ENCODE peak calls at places on chromosomes 11 and 22, in seven cellular contexts. P is Calu3, A is left lobe of liver, E is iPS-NIHi11, F is Peyer's patch, T is cardiac muscle cell, G is heart right ventricle. S is an unnamed sample.

GRCh38 chr11:102733232-102733875 is 8.6 kb upstream of the MMP8 start:
- DNase-seq in F (peak), T (peak), G (peak), E (peak), P (peak), A (peak), S (peak)

GRCh38 chr11:8338138-8338537 is 74.5 kb upstream of the LMO1 start:
- DNase-seq in A (no peak), T (peak), E (peak), P (peak), G (peak), F (peak), S (peak)

GRCh38 chr11:69040581-69041260 is 8.0 kb upstream of the TPCN2 start:
- DNase-seq in P (no peak), G (no peak), T (no peak), A (no peak), F (no peak), E (no peak), S (no peak)

GRCh38 chr11:129374081-129374992 is 1.3 kb upstream of the BARX2 start:
- DNase-seq in T (peak), G (no peak), F (peak), P (no peak), E (peak), A (no peak), S (no peak)

GRCh38 chr11:2740275-2740940 is 40.6 kb upstream of the KCNQ1OT1 start:
- DNase-seq in P (no peak), A (no peak), E (no peak), G (peak), T (no peak), F (peak), S (no peak)

GRCh38 chr11:76672431-76673163 is 2.0 kb upstream of the LRRC32 start:
- DNase-seq in F (no peak), P (no peak), G (no peak), A (no peak), T (no peak), E (no peak), S (no peak)

GRCh38 chr11:124739479-124740276 is at the start of gene NRGN:
- DNase-seq in P (peak), F (peak), A (peak), G (peak), T (peak), E (peak), S (peak)

GRCh38 chr22:29729161-29729560 is 9.4 kb downstream of the CABP7 start:
- DNase-seq in P (no peak), T (no peak), G (no peak), F (no peak), A (no peak), E (no peak), S (no peak)

GRCh38 chr11:2790581-2790925 is 90.8 kb upstream of the KCNQ1OT1 start:
- DNase-seq in G (no peak), A (no peak), T (no peak), P (no peak), F (peak), E (no peak), S (no peak)

GRCh38 chr11:117993988-117994741 is 8.0 kb downstream of the IL10RA start:
- DNase-seq in T (no peak), F (no peak), A (no peak), P (no peak), E (no peak), G (no peak), S (no peak)

GRCh38 chr11:61091373-61092279 is 10.7 kb upstream of the CD5 start:
- DNase-seq in G (no peak), F (no peak), T (peak), A (no peak), P (no peak), E (no peak), S (no peak)

GRCh38 chr11:36375348-36376314 is 79.5 kb downstream of the PRR5L start:
- DNase-seq in T (no peak), P (no peak), A (no peak), E (peak), G (no peak), F (no peak), S (no peak)

GRCh38 chr22:40838486-40838885 is 18.0 kb downstream of the ST13 start:
- DNase-seq in F (no peak), A (no peak), T (no peak), G (no peak), P (no peak), E (no peak), S (no peak)

GRCh38 chr22:36881504-36882245 is 20.9 kb downstream of the NCF4 start:
- DNase-seq in G (no peak), T (no peak), P (no peak), F (no peak), A (no peak), E (no peak), S (no peak)

GRCh38 chr22:35638408-35638807 is 9.8 kb upstream of the APOL6 start:
- DNase-seq in T (peak), G (peak), E (no peak), F (no peak), P (no peak), A (peak), S (no peak)